ENCODE peak calls at places on chromosomes 7 and 10, in four cellular contexts. C is GM12878, Q is HepG2, I is K562. Y is an unnamed sample.

GRCh38 chr10:127433951-127434350 is 115.2 kb upstream of the NPS start:
- DNase-seq in Q (no peak), C (no peak), I (no peak), Y (no peak)

GRCh38 chr7:75867390-75867717 is 11.5 kb upstream of the RHBDD2 start:
- DNase-seq in I (no peak), Q (no peak), C (no peak), Y (no peak)

GRCh38 chr7:126589068-126589684 is 663.6 kb downstream of the GRM8 start:
- DNase-seq in Q (no peak), I (no peak), C (no peak), Y (no peak)

GRCh38 chr10:103493362-103493871 is at the start of gene NEURL1:
- DNase-seq in C (no peak), I (no peak), Q (no peak), Y (peak)

GRCh38 chr10:59885430-59886134 is 20.8 kb downstream of the CCDC6 start:
- DNase-seq in I (peak), C (peak), Q (no peak), Y (no peak)

GRCh38 chr10:69883256-69883655 is 81.5 kb downstream of the COL13A1 start:
- DNase-seq in Q (peak), I (peak), C (no peak), Y (peak)

GRCh38 chr7:132865766-132866531 is 215.9 kb downstream of the CHCHD3 start:
- DNase-seq in I (no peak), C (no peak), Q (peak), Y (no peak)

GRCh38 chr10:121157998-121158397 is 306.8 kb downstream of the WDR11 start:
- DNase-seq in I (peak), C (no peak), Q (no peak), Y (no peak)

GRCh38 chr10:15146366-15146765 is 22.1 kb downstream of the NMT2 start:
- DNase-seq in Q (no peak), I (no peak), C (no peak), Y (no peak)

GRCh38 chr10:44437837-44438752 is 53.2 kb upstream of the CXCL12 start:
- DNase-seq in I (no peak), Q (no peak), C (no peak), Y (no peak)

GRCh38 chr10:16967866-16968721 is 150.9 kb upstream of the RSU1 start:
- DNase-seq in Q (peak), C (no peak), I (no peak), Y (no peak)

GRCh38 chr10:86266446-86267242 is 100.0 kb downstream of the GRID1 start:
- DNase-seq in C (no peak), I (no peak), Q (no peak), Y (no peak)

GRCh38 chr7:95264225-95264927 is 60.0 kb downstream of the PON1 start:
- DNase-seq in C (no peak), I (peak), Q (no peak), Y (no peak)

GRCh38 chr7:87413029-87413428 is 62.5 kb downstream of the ABCB4 start:
- DNase-seq in C (no peak), Q (no peak), I (no peak), Y (no peak)

GRCh38 chr7:51306761-51307160 is 9.8 kb downstream of the COBL start:
- DNase-seq in C (no peak), Q (no peak), I (no peak), Y (no peak)

GRCh38 chr7:66807736-66808135 is 67.2 kb downstream of the RABGEF1 start:
- DNase-seq in Q (no peak), C (no peak), I (no peak), Y (no peak)

GRCh38 chr10:79250259-79250658 is 97.0 kb upstream of the PPIF start:
- DNase-seq in C (no peak), Q (no peak), I (no peak), Y (no peak)

GRCh38 chr7:142892941-142893340 is 7.4 kb upstream of the TRPV6 start:
- DNase-seq in I (no peak), Q (no peak), C (no peak), Y (no peak)

GRCh38 chr10:104090597-104090996 is 4.9 kb upstream of the COL17A1 start:
- DNase-seq in Q (no peak), I (no peak), C (no peak), Y (no peak)

GRCh38 chr10:49324711-49325110 is 25.7 kb downstream of the C10orf71 start:
- DNase-seq in I (no peak), C (no peak), Q (no peak), Y (no peak)

DNA sequence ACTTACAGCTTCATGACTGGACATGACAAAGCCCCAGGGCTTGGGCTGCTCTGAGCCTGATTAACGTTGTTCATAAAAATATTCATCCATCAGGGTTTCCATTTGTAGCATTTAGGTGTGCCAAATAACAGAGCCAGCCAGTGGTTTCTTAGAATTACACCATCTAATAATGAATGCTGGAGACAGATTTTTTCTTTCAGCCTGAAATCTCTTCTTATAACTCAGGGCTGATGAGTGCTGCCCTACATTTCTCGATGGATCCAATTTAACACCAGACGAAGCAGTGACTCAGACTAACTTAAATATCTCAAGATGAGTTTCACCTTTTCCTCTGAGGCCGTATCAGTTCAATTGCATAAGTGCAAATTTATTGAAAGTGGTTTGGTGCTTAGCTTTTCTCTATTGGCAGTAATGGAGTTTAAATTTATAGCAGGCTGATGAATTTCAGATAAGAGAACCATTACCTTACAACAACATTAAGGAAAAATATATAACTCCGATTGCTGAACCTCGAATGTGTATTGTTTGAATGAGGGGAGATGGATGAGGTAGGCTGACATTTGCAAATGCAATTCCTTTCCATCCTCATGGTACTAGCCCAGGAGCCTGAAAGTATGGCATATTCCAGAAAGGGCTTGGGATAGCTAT is 900.6 kb downstream of the KCNMA1 start:
- DNase-seq in I (no peak), Q (no peak), C (no peak), Y (no peak)
- TF ChIP-seq TARDBP in I (no peak), Q (no peak), C (no peak), Y (no peak)

DNA sequence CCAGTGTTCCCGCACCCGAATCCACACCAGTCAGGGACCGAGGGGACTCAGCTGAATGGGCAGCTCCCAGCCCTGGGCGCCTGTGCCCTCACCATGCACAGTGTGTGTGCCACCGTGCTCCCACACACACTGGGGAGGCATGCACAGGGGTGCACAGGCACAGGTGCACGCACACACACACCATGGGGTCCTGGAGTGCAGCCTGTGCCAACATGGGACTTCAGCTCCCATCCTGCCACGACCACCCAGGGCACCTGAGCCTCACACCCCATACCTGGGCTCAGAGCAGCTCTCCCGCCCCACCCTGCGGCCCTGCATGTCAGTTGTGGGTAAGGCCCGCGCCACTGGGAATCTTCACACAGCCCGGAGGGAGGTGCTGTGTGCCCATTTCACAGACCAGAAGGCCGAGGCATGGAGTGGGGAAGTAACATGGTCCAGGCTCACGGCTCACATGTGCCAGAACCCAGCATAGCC is 8.0 kb downstream of the ELFN1 start:
- DNase-seq in Q (no peak), I (no peak), C (no peak), Y (no peak)
- TF ChIP-seq SP1 in Q (no peak), I (no peak), C (no peak), Y (no peak)

GRCh38 chr10:12375076-12375504 is 25.7 kb downstream of the CAMK1D start:
- DNase-seq in I (no peak), C (no peak), Q (no peak), Y (no peak)

GRCh38 chr10:12381536-12382156 is 32.3 kb downstream of the CAMK1D start:
- DNase-seq in C (no peak), I (no peak), Q (no peak), Y (no peak)

GRCh38 chr10:12380999-12381398 is 31.7 kb downstream of the CAMK1D start:
- DNase-seq in I (no peak), C (no peak), Q (no peak), Y (no peak)

GRCh38 chr10:12376211-12376610 is 26.9 kb downstream of the CAMK1D start:
- DNase-seq in Q (no peak), C (no peak), I (peak), Y (no peak)

DNA sequence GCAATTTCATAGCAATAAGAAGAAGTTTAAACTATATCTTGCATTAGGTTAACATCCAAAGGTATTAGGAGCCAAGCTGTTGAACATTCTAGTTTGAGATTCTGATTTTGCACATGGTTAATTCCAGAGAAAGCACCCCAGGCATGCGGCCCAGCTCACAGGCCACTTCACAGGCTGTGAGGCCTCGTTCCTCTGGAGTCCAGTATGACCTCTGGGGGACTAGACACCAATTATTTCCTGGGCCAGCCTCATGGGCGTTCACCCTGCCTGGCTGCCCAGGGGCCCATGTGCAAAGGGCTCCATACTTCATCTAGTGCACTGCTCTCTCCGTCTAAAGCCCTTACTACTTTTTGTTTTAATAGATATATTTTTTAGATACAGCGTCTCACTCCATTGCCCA is 28.5 kb downstream of the CAMK1D start:
- DNase-seq in Q (no peak), I (no peak), C (no peak), Y (no peak)
- TF ChIP-seq FOXM1 in Q (no peak), I (no peak), C (no peak), Y (no peak)

GRCh38 chr7:107169120-107170050 is 582 bp downstream of the HBP1 start:
- DNase-seq in I (peak), C (peak), Q (peak), Y (peak)

GRCh38 chr7:107166702-107167426 is 1.9 kb upstream of the HBP1 start:
- DNase-seq in I (no peak), Q (no peak), C (no peak), Y (no peak)

GRCh38 chr7:107165341-107165740 is 3.5 kb upstream of the HBP1 start:
- DNase-seq in Q (no peak), I (peak), C (no peak), Y (no peak)

GRCh38 chr7:107168233-107169119 is at the start of gene HBP1:
- DNase-seq in I (peak), C (peak), Q (peak), Y (peak)

GRCh38 chr7:107167483-107168232 is 1.1 kb upstream of the HBP1 start:
- DNase-seq in I (peak), Q (peak), C (no peak), Y (peak)
- TF ChIP-seq TARDBP in I (peak), Q (no peak), C (no peak), Y (no peak)

GRCh38 chr7:14389052-14389988 is 399.9 kb upstream of the ETV1 start:
- DNase-seq in Q (no peak), I (no peak), C (no peak), Y (peak)
- TF ChIP-seq SP1 in Q (no peak), I (no peak), C (no peak), Y (no peak)

GRCh38 chr10:33880291-33880690 is 545.8 kb upstream of the NRP1 start:
- DNase-seq in Q (no peak), C (no peak), I (no peak), Y (no peak)
- TF ChIP-seq FOXM1 in Q (no peak), C (no peak), I (no peak), Y (no peak)